ENCODE peak calls at places on chromosomes 1 and 21, in nine cellular contexts. G is HCT116, B is K562, Y is breast epithelium, V is endothelial cell of umbilical vein, E is sigmoid colon, M is vagina, T is Panc1, D is GM12878. A is an unnamed sample.

GRCh38 chr1:227793079-227793947 is 22.2 kb upstream of the PRSS38 start:
- DNase-seq in V (no peak), B (peak; percentile 4), Y (no peak), T (no peak), D (no peak), M (peak; percentile 83), G (no peak), E (no peak), A (no peak)

GRCh38 chr1:201348211-201348566 is 29.3 kb downstream of the TNNT2 start:
- DNase-seq in D (no peak), Y (no peak), T (no peak), E (no peak), V (peak; percentile 17), B (peak; percentile 74), M (no peak), G (peak; percentile 53), A (no peak)

GRCh38 chr1:89171067-89171438 is 4.8 kb downstream of the GBP7 start:
- DNase-seq in G (no peak), E (no peak), T (no peak), Y (no peak), B (no peak), M (no peak), D (no peak), V (no peak), A (no peak)

GRCh38 chr1:86714159-86714558 is 9.8 kb downstream of the SH3GLB1 start:
- DNase-seq in M (no peak), B (no peak), D (no peak), Y (no peak), G (no peak), T (no peak), V (no peak), E (no peak), A (no peak)

GRCh38 chr1:230301820-230302219 is 124.3 kb downstream of the PGBD5 start:
- DNase-seq in D (no peak), E (no peak), T (no peak), Y (no peak), M (no peak), B (no peak), V (no peak), G (no peak), A (no peak)

GRCh38 chr1:206445861-206446495 is 24.3 kb upstream of the IKBKE start:
- DNase-seq in M (no peak), T (no peak), V (no peak), D (no peak), G (no peak), Y (no peak), B (no peak), E (no peak), A (no peak)

GRCh38 chr1:6546326-6546725 is 8.0 kb downstream of the NOL9 start:
- DNase-seq in M (no peak), T (no peak), G (no peak), Y (no peak), B (no peak), E (no peak), D (no peak), V (no peak), A (no peak)

GRCh38 chr1:2001773-2002411 is 1.7 kb downstream of the CFAP74 start:
- DNase-seq in M (no peak), B (no peak), D (no peak), V (no peak), T (no peak), E (no peak), Y (peak; percentile 55), G (peak; percentile 22), A (peak; percentile 77)

GRCh38 chr1:188065917-188066316 is 1237.2 kb downstream of the PLA2G4A start:
- DNase-seq in B (no peak), G (no peak), M (no peak), D (no peak), V (no peak), T (no peak), E (no peak), Y (no peak), A (no peak)

GRCh38 chr1:185453496-185454192 is 136.6 kb upstream of the IVNS1ABP start:
- DNase-seq in T (no peak), M (no peak), V (no peak), D (no peak), G (no peak), E (no peak), Y (no peak), B (no peak), A (no peak)

GRCh38 chr1:27026621-27027574 is 14.2 kb upstream of the TENT5B start:
- DNase-seq in V (no peak), D (no peak), Y (peak; percentile 95), B (peak; percentile 92), M (no peak), E (no peak), G (peak; percentile 48), T (no peak), A (peak; percentile 90)

GRCh38 chr1:9838946-9839345 is 15.2 kb upstream of the CLSTN1 start:
- DNase-seq in V (no peak), D (no peak), M (peak; percentile 58), Y (no peak), B (no peak), E (peak; percentile 48), T (no peak), G (no peak), A (no peak)

GRCh38 chr1:145991799-145992412 is 4.5 kb downstream of the TXNIP start:
- DNase-seq in V (no peak), G (no peak), M (no peak), Y (no peak), E (peak; percentile 74), T (no peak), B (no peak), D (no peak), A (no peak)

GRCh38 chr1:183331095-183331742 is 87.0 kb downstream of the NMNAT2 start:
- DNase-seq in Y (no peak), B (no peak), G (no peak), V (no peak), M (no peak), E (no peak), D (no peak), T (no peak), A (no peak)

GRCh38 chr1:243799908-243800307 is 50.1 kb downstream of the AKT3 start:
- DNase-seq in E (no peak), B (no peak), G (no peak), T (no peak), V (no peak), Y (no peak), M (no peak), D (no peak), A (no peak)

GRCh38 chr1:24278726-24279125 is 40.4 kb upstream of the GRHL3 start:
- DNase-seq in G (no peak), Y (no peak), T (no peak), D (no peak), V (no peak), B (no peak), E (peak; percentile 17), M (no peak), A (no peak)

GRCh38 chr21:19123053-19123452 is 719.5 kb upstream of the TMPRSS15 start:
- DNase-seq in D (no peak), V (no peak), B (no peak), G (no peak), M (no peak), E (no peak), T (no peak), Y (no peak), A (no peak)

GRCh38 chr1:162541619-162542141 is 19.8 kb upstream of the UAP1 start:
- DNase-seq in M (peak; percentile 94), T (peak; percentile 73), V (peak; percentile 92), Y (no peak), B (no peak), E (peak; percentile 91), G (peak; percentile 47), D (no peak), A (no peak)

DNA sequence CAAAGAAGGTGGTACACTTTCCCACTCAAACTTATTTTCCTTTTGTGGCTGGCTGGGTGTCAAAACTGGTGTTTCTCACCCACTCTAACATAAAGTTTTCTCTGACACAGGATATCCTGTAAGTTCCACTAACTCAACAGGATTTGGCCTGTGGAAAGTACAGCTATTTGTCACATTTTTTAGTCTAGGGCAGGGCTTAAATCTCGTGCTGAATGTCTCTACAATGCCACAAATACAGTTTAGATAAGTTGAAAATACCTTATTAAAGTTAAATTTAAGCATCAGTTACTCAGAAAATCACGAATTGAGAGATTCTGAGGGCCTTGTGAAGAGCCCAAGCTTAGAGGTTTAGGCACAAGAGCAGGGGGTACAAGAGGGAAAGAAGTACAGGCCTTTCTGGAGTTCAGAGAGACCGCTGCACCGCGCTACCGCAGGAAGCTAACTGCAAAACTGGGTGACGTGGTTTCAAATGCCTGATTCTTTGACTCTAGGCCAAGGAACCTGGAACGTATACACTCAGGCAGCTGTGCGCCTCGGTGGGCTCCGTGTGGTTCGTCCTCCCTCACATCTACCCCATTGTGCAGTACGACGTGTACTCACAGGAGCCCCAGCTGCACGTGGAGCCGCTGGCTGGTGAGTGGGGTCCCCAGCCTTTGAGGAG is 23.4 kb upstream of the PWP2 start:
- DNase-seq in B (no peak), E (no peak), T (no peak), V (peak; percentile 85), Y (no peak), G (no peak), M (no peak), D (no peak), A (no peak)
- H3K36me3 ChIP-seq in B (peaks cover 98% of the 10 kb centered on the region), E (peaks cover 98% of the 10 kb centered on the region), T (no peaks in the 10 kb centered on the region), V (peaks cover 16% of the 10 kb centered on the region), Y (peaks cover 3% of the 10 kb centered on the region), G (peaks cover 32% of the 10 kb centered on the region), M (no peaks in the 10 kb centered on the region), D (peaks cover 55% of the 10 kb centered on the region), A (peaks cover 4% of the 10 kb centered on the region)

DNA sequence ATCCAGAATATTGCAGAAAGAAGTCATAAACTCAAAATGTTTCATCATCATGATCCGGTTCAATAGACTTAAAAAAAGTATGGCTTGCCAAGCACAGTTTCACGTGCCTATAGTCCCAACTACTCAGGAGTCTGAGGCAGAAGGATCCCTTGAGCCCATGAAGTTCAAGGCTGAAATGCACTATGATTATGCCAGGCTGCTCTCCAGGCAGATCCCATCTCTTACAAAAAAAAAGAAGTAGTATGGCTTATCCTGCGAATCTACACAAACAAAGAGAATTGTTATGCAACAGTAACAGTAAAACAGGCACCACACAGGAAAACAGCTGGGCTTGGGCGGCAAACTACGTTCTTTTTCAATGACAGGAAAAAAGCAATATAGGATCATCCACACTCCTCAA is 76.2 kb downstream of the EIF4G3 start:
- DNase-seq in Y (no peak), T (no peak), M (no peak), V (peak; percentile 75), E (no peak), D (no peak), B (no peak), G (no peak), A (no peak)
- TF ChIP-seq POLR2AphosphoS5 in Y (no peak), T (no peak), M (no peak), V (no peak), E (no peak), D (no peak), B (no peak), G (no peak), A (no peak)

GRCh38 chr1:21829294-21829693 is 17.2 kb downstream of the LDLRAD2 start:
- DNase-seq in E (no peak), Y (no peak), T (no peak), V (no peak), M (no peak), B (no peak), G (no peak), D (no peak), A (no peak)
- H3K36me3 ChIP-seq in E (peaks cover 100% of the 10 kb centered on the region), Y (peaks cover 9% of the 10 kb centered on the region), T (peaks cover 12% of the 10 kb centered on the region), V (peaks cover 88% of the 10 kb centered on the region), M (no peaks in the 10 kb centered on the region), B (peaks cover 88% of the 10 kb centered on the region), G (no peaks in the 10 kb centered on the region), D (no peaks in the 10 kb centered on the region), A (peaks cover 29% of the 10 kb centered on the region)

DNA sequence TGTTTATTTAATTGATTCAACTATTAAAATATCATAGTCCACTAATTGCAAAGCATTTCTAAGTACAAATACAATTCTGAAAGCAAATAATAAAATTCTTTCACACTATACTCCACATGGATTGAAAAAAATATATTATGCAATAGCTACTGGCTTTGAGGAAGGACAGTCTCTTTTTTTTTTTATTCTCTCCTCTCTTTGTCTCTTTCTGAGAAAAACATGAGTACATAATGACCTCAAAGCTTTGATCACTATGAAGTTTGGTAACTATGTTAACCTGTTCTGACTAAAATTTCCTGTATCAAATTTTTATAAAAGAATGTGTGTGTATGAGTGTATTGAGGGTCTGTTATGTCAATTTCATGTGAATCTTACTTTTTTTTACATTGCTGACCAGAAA is 96.2 kb downstream of the RGS2 start:
- DNase-seq in Y (no peak), V (no peak), B (no peak), D (no peak), G (no peak), E (no peak), T (no peak), M (no peak), A (no peak)
- TF ChIP-seq POLR2AphosphoS5 in Y (no peak), V (no peak), B (no peak), D (no peak), G (no peak), E (peak; percentile 10), T (no peak), M (no peak), A (no peak)

A was measured in prostate gland.